ENCODE peak calls at places on chromosome 4, in four cellular contexts. O is HepG2, N is K562, W is GM12878. E is an unnamed sample.

GRCh38 chr4:102598102-102598758 is 97.1 kb downstream of the NFKB1 start:
- DNase-seq in O (no peak), N (no peak), W (no peak), E (no peak)

GRCh38 chr4:98663226-98664006 is 5.0 kb upstream of the TSPAN5 start:
- DNase-seq in O (no peak), N (no peak), W (peak), E (no peak)

GRCh38 chr4:15392053-15392805 is 35.6 kb upstream of the C1QTNF7 start:
- DNase-seq in O (no peak), N (no peak), W (no peak), E (no peak)

GRCh38 chr4:55615008-55615407 is 21.1 kb downstream of the NMU start:
- DNase-seq in O (no peak), N (no peak), W (no peak), E (no peak)

GRCh38 chr4:174154455-174154854 is 129.0 kb downstream of the FBXO8 start:
- DNase-seq in O (no peak), N (no peak), W (no peak), E (no peak)

GRCh38 chr4:136962868-136963267 is 569.4 kb downstream of the PCDH18 start:
- DNase-seq in O (no peak), N (no peak), W (no peak), E (no peak)

GRCh38 chr4:88600129-88600849 is 8.0 kb downstream of the HERC3 start:
- DNase-seq in O (no peak), N (no peak), W (no peak), E (no peak)

GRCh38 chr4:40721730-40722171 is 28.0 kb upstream of the NSUN7 start:
- DNase-seq in O (peak), N (no peak), W (no peak), E (no peak)

GRCh38 chr4:176034498-176034897 is 31.1 kb upstream of the WDR17 start:
- DNase-seq in O (no peak), N (no peak), W (no peak), E (no peak)

GRCh38 chr4:41155194-41155830 is 59.0 kb downstream of the APBB2 start:
- DNase-seq in O (no peak), N (no peak), W (no peak), E (no peak)

GRCh38 chr4:182874158-182874855 is 42.9 kb downstream of the DCTD start:
- DNase-seq in O (no peak), N (no peak), W (no peak), E (no peak)

GRCh38 chr4:85825937-85826678 is 351.2 kb downstream of the ARHGAP24 start:
- DNase-seq in O (peak), N (no peak), W (no peak), E (peak)

GRCh38 chr4:15506464-15506863 is 36.8 kb downstream of the CC2D2A start:
- DNase-seq in O (no peak), N (no peak), W (no peak), E (no peak)

GRCh38 chr4:174538876-174539250 is 16.6 kb upstream of the HPGD start:
- DNase-seq in O (no peak), N (no peak), W (no peak), E (no peak)

GRCh38 chr4:184599492-184600135 is 49.6 kb downstream of the CASP3 start:
- DNase-seq in O (no peak), N (no peak), W (no peak), E (no peak)

GRCh38 chr4:125070869-125071268 is 243.9 kb upstream of the FAT4 start:
- DNase-seq in O (no peak), N (no peak), W (no peak), E (no peak)

GRCh38 chr4:154491341-154491679 is 289 bp downstream of the DCHS2 start:
- DNase-seq in O (no peak), N (no peak), W (no peak), E (peak)

GRCh38 chr4:55635760-55636621 is at the start of gene NMU:
- DNase-seq in O (peak), N (peak), W (no peak), E (peak)

GRCh38 chr4:7204656-7205387 is 12.5 kb downstream of the SORCS2 start:
- DNase-seq in O (no peak), N (no peak), W (no peak), E (no peak)

GRCh38 chr4:148116264-148116663 is 325.9 kb downstream of the NR3C2 start:
- DNase-seq in O (no peak), N (no peak), W (no peak), E (no peak)

GRCh38 chr4:182764137-182764536 is 153.0 kb downstream of the DCTD start:
- DNase-seq in O (no peak), N (no peak), W (no peak), E (no peak)

GRCh38 chr4:116397714-116398113 is 687.7 kb downstream of the TRAM1L1 start:
- DNase-seq in O (no peak), N (no peak), W (no peak), E (no peak)

GRCh38 chr4:115575851-115576250 is 462.4 kb upstream of the NDST4 start:
- DNase-seq in O (no peak), N (no peak), W (no peak), E (no peak)

GRCh38 chr4:14667624-14668295 is 334.5 kb upstream of the CPEB2 start:
- DNase-seq in O (no peak), N (no peak), W (no peak), E (no peak)

GRCh38 chr4:139247241-139247640 is 32.8 kb downstream of the MGARP start:
- DNase-seq in O (no peak), N (no peak), W (no peak), E (no peak)

GRCh38 chr4:110128092-110128989 is 70.1 kb downstream of the ELOVL6 start:
- DNase-seq in O (no peak), N (no peak), W (no peak), E (no peak)

GRCh38 chr4:93289241-93289640 is 539.3 kb upstream of the ATOH1 start:
- DNase-seq in O (no peak), N (no peak), W (no peak), E (no peak)

GRCh38 chr4:94545296-94545695 is 93.6 kb downstream of the PDLIM5 start:
- DNase-seq in O (peak), N (no peak), W (no peak), E (no peak)

GRCh38 chr4:28677808-28678207 is 1817.2 kb downstream of the STIM2 start:
- DNase-seq in O (no peak), N (no peak), W (no peak), E (no peak)

GRCh38 chr4:150583287-150584197 is 1.6 kb downstream of the MAB21L2 start:
- DNase-seq in O (no peak), N (no peak), W (no peak), E (peak)

GRCh38 chr4:155539746-155540145 is 126.9 kb upstream of the GUCY1A1 start:
- DNase-seq in O (no peak), N (no peak), W (no peak), E (no peak)

GRCh38 chr4:180665994-180666818 is 1577.0 kb upstream of the TENM3 start:
- DNase-seq in O (peak), N (peak), W (no peak), E (peak)
- TF ChIP-seq SP1 in O (no peak), N (no peak), W (no peak), E (no peak)

GRCh38 chr4:105641876-105642275 is 66.6 kb downstream of the INTS12 start:
- DNase-seq in O (no peak), N (no peak), W (no peak), E (no peak)

GRCh38 chr4:105650190-105650589 is 58.3 kb downstream of the INTS12 start:
- DNase-seq in O (no peak), N (no peak), W (no peak), E (no peak)

GRCh38 chr4:105644270-105644669 is 64.2 kb downstream of the INTS12 start:
- DNase-seq in O (no peak), N (no peak), W (no peak), E (no peak)
- TF ChIP-seq ESRRA in O (no peak), N (no peak), W (no peak), E (no peak)

GRCh38 chr4:177728361-177729152 is 286.3 kb upstream of the AGA start:
- DNase-seq in O (peak), N (no peak), W (no peak), E (no peak)
- TF ChIP-seq SP1 in O (no peak), N (no peak), W (no peak), E (no peak)

GRCh38 chr4:2070421-2071251 is 11.5 kb downstream of the NAT8L start:
- DNase-seq in O (no peak), N (no peak), W (no peak), E (peak)
- TF ChIP-seq ESRRA in O (no peak), N (no peak), W (no peak), E (no peak)

DNA sequence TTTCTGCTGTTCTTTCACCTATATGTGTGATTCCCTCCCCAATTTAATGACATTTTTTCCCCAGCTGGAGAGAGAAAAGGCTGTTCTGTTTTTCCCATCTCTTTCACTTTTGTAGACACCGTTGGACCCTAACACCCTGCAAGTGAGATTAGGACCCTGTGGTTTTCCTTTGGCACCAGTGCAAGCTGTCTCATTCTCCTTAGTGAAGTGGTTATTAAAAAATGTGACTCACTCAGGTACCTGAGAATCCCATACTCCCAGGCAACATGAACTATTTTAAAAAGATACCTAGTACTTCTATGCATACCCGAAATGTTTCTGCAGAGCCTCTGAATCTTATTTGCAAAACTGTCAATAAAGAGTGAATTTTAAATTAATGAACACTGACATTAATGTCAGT is 175.7 kb upstream of the TBC1D9 start:
- DNase-seq in O (no peak), N (no peak), W (no peak), E (no peak)
- TF ChIP-seq SP1 in O (no peak), N (no peak), W (no peak), E (no peak)

DNA sequence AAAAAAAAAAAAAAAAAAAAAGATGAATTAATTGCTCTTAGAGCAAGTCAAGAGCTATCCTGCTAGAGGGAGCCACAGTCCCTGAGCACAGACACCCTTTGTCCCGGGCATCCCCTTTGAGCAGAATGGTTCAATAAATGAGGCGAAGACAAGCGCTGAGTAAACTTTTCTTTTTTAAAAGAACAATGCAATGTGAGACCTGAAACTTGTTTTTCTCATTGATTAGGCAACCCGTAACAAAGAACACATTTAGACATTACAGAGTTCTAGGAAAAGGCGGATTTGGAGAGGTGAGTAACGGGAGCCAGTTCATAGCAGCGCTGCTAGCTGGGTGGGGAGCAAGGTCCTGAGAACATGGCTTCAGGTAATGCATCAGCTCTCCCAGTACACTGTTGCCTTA is 46.1 kb downstream of the GRK4 start:
- DNase-seq in O (peak), N (no peak), W (no peak), E (peak)
- TF ChIP-seq ESRRA in O (no peak), N (no peak), W (no peak), E (no peak)